ENCODE peak calls at places on chromosomes 4 and X, in six cellular contexts. Z is HTR-8/SVneo; D is stimulated activated naive CD8-positive, alpha-beta T cell treated with anti-CD3 and anti-CD28 coated beads, Interleukin-15, Interleukin-2, amounts not matched to agents 100 U/mL and 50 U/mL, for 24 hours; N is NCI-H1092; G is fibroblast of lung; X is mucosa of gallbladder. O is an unnamed sample.

GRCh38 chrX:132023896-132024386 is 839 bp downstream of the STK26 start:
- DNase-seq in Z (no peak), N (no peak), X (no peak), D (peak; percentile 66), G (no peak), O (peak; percentile 10)

GRCh38 chrX:41472231-41472815 is 25.2 kb downstream of the NYX start:
- DNase-seq in N (no peak), D (no peak), X (no peak), Z (no peak), G (peak; percentile 30), O (no peak)

GRCh38 chr4:69057620-69058409 is 38.5 kb upstream of the UGT2B7 start:
- DNase-seq in Z (no peak), D (no peak), X (no peak), N (no peak), G (peak; percentile 30), O (peak; percentile 11)

GRCh38 chr4:106019771-106020170 is 124.5 kb downstream of the NPNT start:
- DNase-seq in Z (no peak), N (no peak), G (peak; percentile 66), X (no peak), D (no peak), O (no peak)

GRCh38 chrX:68439341-68439740 is 6.0 kb upstream of the OPHN1 start:
- DNase-seq in X (no peak), G (no peak), D (no peak), Z (no peak), N (no peak), O (no peak)

GRCh38 chr4:121077496-121077895 is 5.2 kb upstream of the NDNF start:
- DNase-seq in X (no peak), D (no peak), Z (no peak), G (no peak), N (no peak), O (peak; percentile 11)

GRCh38 chrX:85365370-85365995 is 14.0 kb downstream of the POF1B start:
- DNase-seq in G (no peak), N (no peak), Z (no peak), X (no peak), D (no peak), O (peak; percentile 9)

GRCh38 chrX:31497086-31497485 is 425.2 kb upstream of the FTHL17 start:
- DNase-seq in X (no peak), Z (no peak), N (no peak), G (peak; percentile 71), D (no peak), O (peak; percentile 13)

GRCh38 chr4:42513748-42514490 is 116.6 kb downstream of the SHISA3 start:
- DNase-seq in D (no peak), Z (no peak), X (no peak), G (no peak), N (no peak), O (no peak)

GRCh38 chrX:15464704-15465103 is 28.4 kb downstream of the PIR start:
- DNase-seq in D (no peak), X (no peak), N (no peak), Z (no peak), G (peak; percentile 3), O (no peak)

GRCh38 chr4:93764647-93765246 is 63.8 kb upstream of the ATOH1 start:
- DNase-seq in G (peak; percentile 21), Z (peak; percentile 24), N (peak; percentile 4), D (no peak), X (peak; percentile 17), O (peak; percentile 56)

GRCh38 chr4:115249808-115250207 is 136.4 kb upstream of the NDST4 start:
- DNase-seq in N (no peak), D (no peak), G (peak; percentile 34), X (no peak), Z (no peak), O (peak; percentile 60)

GRCh38 chr4:1415681-1415981 is 9.4 kb upstream of the NKX1-1 start:
- DNase-seq in X (no peak), N (no peak), Z (no peak), D (no peak), G (no peak), O (no peak)

GRCh38 chr4:85937507-85937906 is 422.3 kb downstream of the MAPK10 start:
- DNase-seq in N (no peak), G (no peak), X (no peak), D (no peak), Z (no peak), O (no peak)

O was measured in epithelial cell of esophagus.